ENCODE peak calls at places on chromosomes 4 and X, in six cellular contexts. O is psoas muscle, G is AG04450, U is KBM-7, A is HFF-Myc, Q is pulmonary artery endothelial cell. V is an unnamed sample.

GRCh38 chrX:132022115-132022862 is 813 bp upstream of the STK26 start:
- DNase-seq in Q (no peak), U (peak; percentile 75), A (no peak), O (no peak), G (no peak), V (no peak)

GRCh38 chr4:65670331-65671031 is at the start of gene EPHA5:
- DNase-seq in A (no peak), U (peak; percentile 26), G (peak; percentile 21), O (peak; percentile 40), Q (no peak), V (peak; percentile 88)

GRCh38 chrX:116435597-116435996 is 809 bp upstream of the SLC6A14 start:
- DNase-seq in G (no peak), O (no peak), A (no peak), Q (no peak), U (no peak), V (no peak)

GRCh38 chrX:125681507-125681906 is 361.8 kb downstream of the TEX13C start:
- DNase-seq in G (no peak), U (no peak), O (no peak), A (no peak), Q (no peak), V (no peak)

GRCh38 chr4:158170691-158171455 is 2.0 kb downstream of the GASK1B start:
- DNase-seq in U (no peak), O (peak; percentile 74), G (no peak), Q (no peak), A (no peak), V (peak; percentile 88)

GRCh38 chrX:77061533-77061932 is 385.7 kb upstream of the FGF16 start:
- DNase-seq in Q (no peak), U (no peak), O (no peak), A (no peak), G (no peak), V (no peak)

GRCh38 chrX:12002876-12003275 is 135.4 kb upstream of the FRMPD4 start:
- DNase-seq in G (no peak), U (no peak), Q (no peak), O (no peak), A (no peak), V (no peak)

GRCh38 chrX:32480019-32480418 is 731.3 kb downstream of the DMD start:
- DNase-seq in G (no peak), Q (no peak), A (no peak), O (no peak), U (no peak), V (no peak)

GRCh38 chr4:95362066-95362465 is 186.7 kb downstream of the UNC5C start:
- DNase-seq in A (no peak), O (no peak), U (no peak), G (no peak), Q (no peak), V (no peak)

GRCh38 chr4:159308571-159309340 is 205.9 kb downstream of the RAPGEF2 start:
- DNase-seq in O (no peak), U (no peak), G (no peak), A (no peak), Q (no peak), V (no peak)

GRCh38 chrX:119757979-119758681 is at the start of gene SOWAHD:
- DNase-seq in Q (no peak), O (peak; percentile 34), A (no peak), G (no peak), U (peak; percentile 61), V (no peak)

GRCh38 chr4:17385403-17385802 is 126.5 kb downstream of the QDPR start:
- DNase-seq in U (peak; percentile 18), G (no peak), O (no peak), Q (no peak), A (no peak), V (no peak)

GRCh38 chr4:54090804-54091623 is 8.9 kb upstream of the GSX2 start:
- DNase-seq in G (no peak), U (peak; percentile 17), Q (no peak), A (no peak), O (peak; percentile 42), V (no peak)

GRCh38 chrX:39301041-39301440 is 499.8 kb downstream of the MID1IP1 start:
- DNase-seq in O (no peak), Q (no peak), U (no peak), G (no peak), A (no peak), V (no peak)

GRCh38 chrX:119692241-119693031 is 532 bp downstream of the SEPTIN6 start:
- DNase-seq in O (peak; percentile 27), U (peak; percentile 73), A (no peak), G (no peak), Q (no peak), V (peak; percentile 60)

GRCh38 chr4:183841001-183841400 is 64.1 kb upstream of the STOX2 start:
- DNase-seq in Q (no peak), O (no peak), A (no peak), U (no peak), G (no peak), V (no peak)

GRCh38 chrX:33336783-33337182 is 125.4 kb upstream of the DMD start:
- DNase-seq in Q (no peak), O (no peak), G (no peak), U (peak; percentile 6), A (no peak), V (no peak)

GRCh38 chrX:132118361-132118760 is 9.5 kb downstream of the FRMD7 start:
- DNase-seq in Q (no peak), G (no peak), A (no peak), O (no peak), U (peak; percentile 14), V (no peak)

V was measured in sciatic nerve.